ENCODE peak calls at places on chromosomes 16 and 17, in five cellular contexts. F is stimulated activated CD8-positive, alpha-beta memory T cell treated with anti-CD3 and anti-CD28 coated beads, Interleukin-2, amount 100 ng/mL, for 48 hours; U is activated T-helper 1 cell treated with anti-CD3 and anti-CD28 coated beads, Interleukin-12 subunit alpha, Interleukin-12 subunit beta, Interleukin-2, Interleukin-4 antibody, amounts not matched to agents 30 ng/mL and 10 ng/mL and 1 ng/mL, durations not matched to agents 14 hours and 24 hours and 36 hours; H is Right ventricle myocardium superior; W is AG09319. E is an unnamed sample.

GRCh38 chr17:42459256-42459982 is 741 bp downstream of the ATP6V0A1 start:
- DNase-seq in F (no peak), U (peak; percentile 5), H (peak; percentile 58), W (no peak), E (peak; percentile 36)

GRCh38 chr17:63497708-63498483 is 21.0 kb downstream of the ACE start:
- DNase-seq in F (no peak), U (no peak), H (no peak), W (no peak), E (peak; percentile 27)

GRCh38 chr17:43905985-43906852 is 1.1 kb downstream of the MPP2 start:
- DNase-seq in F (no peak), U (no peak), H (peak; percentile 83), W (no peak), E (no peak)

GRCh38 chr17:48576479-48577309 is 1.5 kb downstream of the HOXB4 start:
- DNase-seq in F (no peak), U (no peak), H (no peak), W (no peak), E (peak; percentile 54)

GRCh38 chr16:81647527-81647926 is 131.6 kb upstream of the PLCG2 start:
- DNase-seq in F (no peak), U (no peak), H (no peak), W (no peak), E (peak; percentile 11)

GRCh38 chr16:24837969-24838368 is 7.8 kb upstream of the SLC5A11 start:
- DNase-seq in F (no peak), U (no peak), H (no peak), W (no peak), E (no peak)

GRCh38 chr16:19851476-19851875 is 33.2 kb downstream of the GPRC5B start:
- DNase-seq in F (no peak), U (no peak), H (no peak), W (no peak), E (peak; percentile 29)

GRCh38 chr16:59719121-59719520 is 985.0 kb upstream of the GOT2 start:
- DNase-seq in F (no peak), U (no peak), H (no peak), W (no peak), E (no peak)

GRCh38 chr16:87982491-87983415 is 31.5 kb downstream of the BANP start:
- DNase-seq in F (no peak), U (no peak), H (no peak), W (no peak), E (no peak)

GRCh38 chr17:50931003-50931878 is 65.1 kb upstream of the TOB1 start:
- DNase-seq in F (no peak), U (peak; percentile 17), H (peak; percentile 93), W (peak; percentile 55), E (peak; percentile 87)

GRCh38 chr17:301681-302299 is 50.8 kb downstream of the RPH3AL start:
- DNase-seq in F (no peak), U (no peak), H (peak; percentile 71), W (no peak), E (peak; percentile 33)

GRCh38 chr17:81278831-81279230 is 16.3 kb downstream of the SLC38A10 start:
- DNase-seq in F (no peak), U (no peak), H (no peak), W (no peak), E (no peak)

GRCh38 chr17:15513859-15514446 is 46.5 kb upstream of the CDRT4 start:
- DNase-seq in F (no peak), U (no peak), H (no peak), W (no peak), E (no peak)

GRCh38 chr16:877242-878065 is 76.9 kb upstream of the GNG13 start:
- DNase-seq in F (no peak), U (no peak), H (peak; percentile 22), W (no peak), E (no peak)

GRCh38 chr16:1299868-1300203 is 9.6 kb upstream of the UBE2I start:
- DNase-seq in F (no peak), U (no peak), H (no peak), W (no peak), E (no peak)

GRCh38 chr17:40597168-40598020 is 32.1 kb upstream of the CCR7 start:
- DNase-seq in F (no peak), U (no peak), H (no peak), W (no peak), E (no peak)

GRCh38 chr17:40190197-40191021 is 13.1 kb downstream of the RAPGEFL1 start:
- DNase-seq in F (no peak), U (no peak), H (no peak), W (no peak), E (peak; percentile 31)

GRCh38 chr17:35341465-35341992 is 31.9 kb downstream of the SLFN11 start:
- DNase-seq in F (no peak), U (peak; percentile 48), H (no peak), W (no peak), E (no peak)

GRCh38 chr17:29210879-29211278 is 30.7 kb upstream of the MYO18A start:
- DNase-seq in F (no peak), U (no peak), H (no peak), W (no peak), E (peak; percentile 14)

GRCh38 chr17:39753514-39754160 is 15.9 kb downstream of the GRB7 start:
- DNase-seq in F (peak; percentile 66), U (no peak), H (peak; percentile 80), W (no peak), E (peak; percentile 34)

GRCh38 chr17:36000730-36001108 is 634 bp downstream of the CCL15 start:
- DNase-seq in F (no peak), U (no peak), H (no peak), W (no peak), E (no peak)

GRCh38 chr16:66787427-66787826 is 14.0 kb downstream of the TERB1 start:
- DNase-seq in F (no peak), U (no peak), H (no peak), W (no peak), E (no peak)

GRCh38 chr17:50507871-50508572 is at the start of gene MYCBPAP:
- DNase-seq in F (peak; percentile 56), U (peak; percentile 82), H (peak; percentile 91), W (peak; percentile 52), E (peak; percentile 88)

GRCh38 chr16:88616320-88616719 is 22.1 kb upstream of the IL17C start:
- DNase-seq in F (no peak), U (no peak), H (no peak), W (no peak), E (no peak)

GRCh38 chr16:11597268-11597690 is 10.6 kb upstream of the LITAF start:
- DNase-seq in F (no peak), U (no peak), H (no peak), W (no peak), E (no peak)

GRCh38 chr16:35690413-35690812 is 2231.0 kb downstream of the TP53TG3F start:
- DNase-seq in F (no peak), U (no peak), H (no peak), W (no peak), E (no peak)

GRCh38 chr17:43531955-43532354 is 14.2 kb downstream of the ETV4 start:
- DNase-seq in F (no peak), U (no peak), H (no peak), W (no peak), E (no peak)

GRCh38 chr16:11708421-11708820 is 34.2 kb downstream of the TXNDC11 start:
- DNase-seq in F (no peak), U (no peak), H (no peak), W (no peak), E (no peak)

GRCh38 chr17:72294487-72294893 is 173.7 kb downstream of the SOX9 start:
- DNase-seq in F (no peak), U (no peak), H (peak; percentile 51), W (no peak), E (no peak)

GRCh38 chr17:36833279-36833678 is 104.0 kb upstream of the LHX1 start:
- DNase-seq in F (no peak), U (no peak), H (no peak), W (no peak), E (no peak)

GRCh38 chr16:85991856-85992255 is 92.9 kb downstream of the IRF8 start:
- DNase-seq in F (no peak), U (no peak), H (no peak), W (no peak), E (no peak)

GRCh38 chr17:60163108-60163784 is 13.5 kb downstream of the CA4 start:
- DNase-seq in F (no peak), U (no peak), H (no peak), W (no peak), E (no peak)